ENCODE peak calls at places on chromosome 2, in nine cellular contexts. M, B, D, H, F, E, O, Z and C are unnamed samples.

GRCh38 chr2:19786408-19787058 is 115.2 kb downstream of the TTC32 start:
- DNase-seq in M (peak), B (no peak), D (no peak), H (no peak), F (no peak), E (peak), O (no peak), Z (peak), C (no peak)

GRCh38 chr2:127415593-127416485 is 2.4 kb upstream of the PROC start:
- DNase-seq in M (peak), B (peak), D (peak), H (no peak), F (peak), E (peak), O (peak), Z (peak), C (peak)

GRCh38 chr2:128544321-128545037 is 225.8 kb upstream of the HS6ST1 start:
- DNase-seq in M (no peak), B (no peak), D (no peak), H (no peak), F (no peak), E (peak), O (no peak), Z (no peak), C (no peak)

GRCh38 chr2:146212602-146213001 is 1632.2 kb upstream of the ACVR2A start:
- DNase-seq in M (no peak), B (no peak), D (no peak), H (no peak), F (no peak), E (no peak), O (no peak), Z (no peak), C (no peak)

GRCh38 chr2:33518929-33519328 is 42.5 kb downstream of the RASGRP3 start:
- DNase-seq in M (no peak), B (no peak), D (no peak), H (no peak), F (no peak), E (no peak), O (no peak), Z (peak), C (no peak)

GRCh38 chr2:119218478-119219064 is 5.1 kb upstream of the STEAP3 start:
- DNase-seq in M (peak), B (peak), D (no peak), H (no peak), F (no peak), E (no peak), O (no peak), Z (peak), C (peak)

GRCh38 chr2:217489145-217489960 is 513.4 kb downstream of the TNS1 start:
- DNase-seq in M (no peak), B (no peak), D (no peak), H (peak), F (no peak), E (peak), O (no peak), Z (no peak), C (no peak)

GRCh38 chr2:234495076-234495800 is 1.6 kb downstream of the ARL4C start:
- DNase-seq in M (no peak), B (no peak), D (no peak), H (no peak), F (no peak), E (peak), O (no peak), Z (peak), C (no peak)

GRCh38 chr2:112939425-112939824 is 28.5 kb downstream of the IL37 start:
- DNase-seq in M (no peak), B (no peak), D (no peak), H (no peak), F (no peak), E (no peak), O (no peak), Z (no peak), C (no peak)

GRCh38 chr2:6654279-6654678 is 211.4 kb downstream of the CMPK2 start:
- DNase-seq in M (no peak), B (no peak), D (no peak), H (no peak), F (no peak), E (no peak), O (no peak), Z (no peak), C (no peak)

GRCh38 chr2:70888389-70888924 is 47.2 kb upstream of the ATP6V1B1 start:
- DNase-seq in M (peak), B (no peak), D (no peak), H (no peak), F (no peak), E (no peak), O (no peak), Z (no peak), C (no peak)

GRCh38 chr2:173881466-173881865 is 83.7 kb downstream of the SP3 start:
- DNase-seq in M (no peak), B (peak), D (peak), H (no peak), F (no peak), E (no peak), O (no peak), Z (no peak), C (no peak)

GRCh38 chr2:241161646-241162281 is 11.5 kb downstream of the PPP1R7 start:
- DNase-seq in M (no peak), B (peak), D (peak), H (peak), F (no peak), E (peak), O (peak), Z (no peak), C (peak)

GRCh38 chr2:234288974-234289455 is 207.9 kb downstream of the ARL4C start:
- DNase-seq in M (peak), B (peak), D (peak), H (peak), F (no peak), E (peak), O (peak), Z (peak), C (peak)

GRCh38 chr2:238080518-238080917 is 19.6 kb upstream of the ESPNL start:
- DNase-seq in M (no peak), B (no peak), D (no peak), H (no peak), F (no peak), E (peak), O (no peak), Z (no peak), C (no peak)

GRCh38 chr2:217993817-217994459 is 8.9 kb downstream of the TNS1 start:
- DNase-seq in M (peak), B (peak), D (peak), H (peak), F (no peak), E (no peak), O (no peak), Z (peak), C (no peak)

GRCh38 chr2:151975460-151976414 is 123.1 kb downstream of the CACNB4 start:
- DNase-seq in M (no peak), B (no peak), D (peak), H (no peak), F (no peak), E (no peak), O (no peak), Z (no peak), C (no peak)

GRCh38 chr2:86584164-86584913 is 21.1 kb upstream of the CHMP3 start:
- DNase-seq in M (peak), B (no peak), D (no peak), H (no peak), F (no peak), E (no peak), O (no peak), Z (no peak), C (no peak)

GRCh38 chr2:126913881-126914495 is 15.3 kb downstream of the TEX51 start:
- DNase-seq in M (no peak), B (no peak), D (no peak), H (no peak), F (peak), E (peak), O (no peak), Z (no peak), C (no peak)

GRCh38 chr2:88686320-88686719 is 5.2 kb upstream of the RPIA start:
- DNase-seq in M (no peak), B (no peak), D (no peak), H (no peak), F (no peak), E (no peak), O (no peak), Z (no peak), C (no peak)

GRCh38 chr2:140041801-140042200 is 1261.6 kb upstream of the NXPH2 start:
- DNase-seq in M (no peak), B (no peak), D (no peak), H (no peak), F (no peak), E (no peak), O (no peak), Z (no peak), C (no peak)

GRCh38 chr2:177171418-177171865 is 41.2 kb upstream of the HNRNPA3 start:
- DNase-seq in M (no peak), B (no peak), D (no peak), H (no peak), F (no peak), E (no peak), O (no peak), Z (no peak), C (no peak)

GRCh38 chr2:217086038-217086522 is 226.2 kb upstream of the TNP1 start:
- DNase-seq in M (no peak), B (no peak), D (no peak), H (no peak), F (no peak), E (no peak), O (no peak), Z (no peak), C (no peak)

DNA sequence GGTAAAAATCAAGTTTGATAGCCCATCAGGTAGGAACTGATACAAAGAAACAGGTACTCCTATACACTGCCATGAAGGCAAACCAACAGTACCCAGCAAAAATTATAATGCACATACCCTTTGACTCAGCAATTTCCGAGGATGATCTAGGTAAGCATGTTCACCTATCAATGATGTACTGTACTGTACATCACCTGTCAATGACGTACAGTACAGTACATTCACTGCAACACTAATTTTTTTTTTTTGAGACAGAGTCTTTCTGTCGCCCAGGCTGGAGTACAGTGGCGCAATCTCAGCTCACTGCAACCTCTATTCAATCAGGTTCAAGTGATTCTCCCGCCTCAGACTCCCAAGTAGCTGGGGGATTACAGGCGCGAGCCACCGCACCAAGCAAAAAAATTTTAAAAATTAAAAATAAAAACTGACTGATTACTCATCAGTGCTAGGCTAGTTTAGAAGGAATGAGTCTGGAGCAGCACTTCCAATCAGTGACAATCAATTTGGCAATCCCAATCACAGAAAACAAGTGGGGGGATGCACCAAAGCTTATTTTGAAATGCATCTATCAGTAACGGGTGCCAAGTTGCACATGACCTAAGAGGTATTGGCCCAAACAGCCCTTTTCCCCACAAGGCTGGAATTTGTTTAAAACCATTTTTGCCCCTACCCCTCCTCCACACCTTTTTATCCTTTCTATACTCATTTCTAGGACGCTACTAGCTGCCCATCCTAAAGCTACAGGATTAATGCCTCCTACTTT is 8.2 kb downstream of the SRSF7 start:
- DNase-seq in M (no peak), B (no peak), D (no peak), H (no peak), F (no peak), E (no peak), O (no peak), Z (no peak), C (no peak)
- TF ChIP-seq POLR2A in M (no peak), B (no peak), D (no peak), H (no peak), F (no peak), E (no peak), O (no peak), Z (no peak), C (no peak)

DNA sequence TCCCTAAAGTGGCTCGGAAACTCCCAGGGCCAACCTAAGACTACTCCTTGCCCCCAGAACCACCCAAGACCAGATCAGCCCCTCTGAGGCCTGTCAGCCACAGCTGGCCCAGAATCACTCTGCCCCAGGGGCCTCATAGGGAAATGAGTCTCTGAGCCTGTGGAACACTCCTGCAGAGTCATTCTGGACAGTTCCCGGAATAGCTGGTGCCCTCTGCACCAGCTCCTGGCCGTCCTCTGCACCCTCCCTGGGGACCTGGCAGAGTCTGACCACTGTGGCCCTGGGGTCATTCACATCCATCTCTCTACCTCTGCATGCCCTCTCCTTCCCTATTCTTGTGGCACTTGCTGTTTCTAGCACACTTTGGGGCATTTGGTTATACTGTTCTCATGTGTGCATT is 14.6 kb upstream of the TMEM214 start:
- DNase-seq in M (no peak), B (no peak), D (no peak), H (no peak), F (no peak), E (no peak), O (no peak), Z (no peak), C (no peak)
- TF ChIP-seq POLR2A in M (no peak), B (no peak), D (no peak), H (no peak), F (no peak), E (no peak), O (no peak), Z (no peak), C (no peak)

DNA sequence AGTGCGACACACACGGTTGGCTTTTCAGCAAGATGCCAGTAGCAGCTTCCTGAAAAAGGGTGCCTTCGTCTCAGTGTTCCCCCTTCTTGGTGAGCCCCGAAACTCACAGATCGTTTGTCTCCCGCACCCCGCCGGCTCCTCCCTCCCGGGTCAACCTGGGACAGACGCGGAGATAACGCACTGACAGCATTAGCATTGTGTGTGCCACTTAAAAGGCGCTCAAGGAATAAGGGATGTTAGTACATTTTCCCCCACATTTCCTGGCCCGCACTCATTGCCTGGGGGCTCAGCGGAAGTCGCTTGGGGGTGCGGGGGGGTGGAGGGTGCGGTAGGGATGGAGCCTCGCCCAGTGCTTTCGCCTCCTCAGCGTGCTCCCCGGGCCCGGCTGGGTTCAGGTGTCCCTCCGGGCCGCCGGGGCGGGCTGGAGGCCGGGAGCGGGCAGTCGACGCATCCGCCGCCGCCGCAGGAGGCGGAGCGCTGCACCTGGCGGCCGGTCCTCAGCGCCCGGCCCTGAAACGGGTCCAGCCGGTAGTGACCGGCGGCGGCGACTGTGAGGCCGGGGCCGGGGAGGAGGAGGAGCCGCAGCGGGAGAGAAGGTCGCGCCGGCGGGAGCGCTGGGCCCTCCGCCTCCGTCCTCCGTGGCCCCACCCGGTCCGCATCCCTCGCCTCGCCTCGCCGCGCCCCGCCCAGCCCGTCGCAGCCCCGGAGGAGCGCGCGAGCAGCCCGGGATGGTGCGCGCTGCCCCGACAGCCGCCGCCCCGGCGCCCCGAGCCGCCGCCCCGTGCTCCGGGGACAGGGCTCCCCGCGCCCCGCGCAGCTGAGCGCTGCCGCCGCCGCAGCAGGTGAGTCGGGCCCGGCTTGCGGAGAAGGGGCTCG is at the start of gene MFSD6:
- DNase-seq in M (peak), B (peak), D (peak), H (peak), F (peak), E (peak), O (peak), Z (peak), C (peak)
- TF ChIP-seq POLR2A in M (no peak), B (peak), D (peak), H (no peak), F (no peak), E (no peak), O (peak), Z (peak), C (no peak)

DNA sequence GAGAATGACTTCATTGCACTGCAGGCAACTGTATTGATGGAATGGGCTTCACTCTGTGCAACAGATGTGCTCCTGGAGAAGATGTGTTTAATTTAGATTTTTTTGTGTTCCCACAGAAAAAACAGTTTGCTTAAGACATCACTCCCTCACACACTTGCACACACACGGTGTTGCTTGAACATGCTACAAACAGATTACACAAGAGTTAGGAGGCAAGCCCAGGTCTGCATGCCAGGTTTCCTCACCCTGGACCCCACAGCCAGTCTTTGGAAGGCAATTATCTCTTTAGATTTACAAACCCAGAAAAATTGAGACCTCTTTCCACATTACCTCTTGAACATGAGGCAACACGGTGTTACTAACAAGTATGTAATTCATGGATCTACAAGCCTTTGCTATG is 93.7 kb upstream of the KLHL29 start:
- DNase-seq in M (no peak), B (no peak), D (no peak), H (peak), F (no peak), E (peak), O (no peak), Z (no peak), C (no peak)
- TF ChIP-seq POLR2A in M (no peak), B (no peak), D (no peak), H (no peak), F (no peak), E (no peak), O (no peak), Z (no peak), C (no peak)